ENCODE peak calls at places on chromosomes 12 and 14, in eight cellular contexts. One of them, this sample, is unnamed.

GRCh38 chr12:80565276-80565675 is 121.2 kb downstream of the PTPRQ start:
- DNase-seq in right cardiac atrium: no peak
- DNase-seq in cardiac muscle cell: no peak
- DNase-seq in GM23338: no peak
- DNase-seq in aorta: no peak
- DNase-seq in endodermal cell: no peak
- DNase-seq in Panc1: no peak
- DNase-seq in GM12878: no peak
- DNase-seq in this sample: no peak

GRCh38 chr14:100665518-100666032 is 61.1 kb upstream of the DLK1 start:
- DNase-seq in right cardiac atrium: no peak
- DNase-seq in cardiac muscle cell: no peak
- DNase-seq in GM23338: no peak
- DNase-seq in Panc1: no peak
- DNase-seq in endodermal cell: peak; percentile 46
- DNase-seq in aorta: no peak
- DNase-seq in GM12878: no peak
- DNase-seq in this sample: no peak

GRCh38 chr12:108000111-108000510 is 129.0 kb upstream of the WSCD2 start:
- DNase-seq in GM12878: no peak
- DNase-seq in cardiac muscle cell: no peak
- DNase-seq in GM23338: no peak
- DNase-seq in endodermal cell: no peak
- DNase-seq in aorta: no peak
- DNase-seq in right cardiac atrium: no peak
- DNase-seq in Panc1: no peak
- DNase-seq in this sample: no peak

GRCh38 chr12:69630191-69630590 is 19.5 kb upstream of the LRRC10 start:
- DNase-seq in GM23338: peak; percentile 54
- DNase-seq in Panc1: no peak
- DNase-seq in cardiac muscle cell: no peak
- DNase-seq in endodermal cell: peak; percentile 80
- DNase-seq in aorta: no peak
- DNase-seq in right cardiac atrium: no peak
- DNase-seq in GM12878: no peak
- DNase-seq in this sample: peak; percentile 20

GRCh38 chr12:116587270-116587669 is 28.1 kb downstream of the MAP1LC3B2 start:
- DNase-seq in aorta: no peak
- DNase-seq in GM23338: no peak
- DNase-seq in endodermal cell: no peak
- DNase-seq in GM12878: no peak
- DNase-seq in Panc1: no peak
- DNase-seq in cardiac muscle cell: no peak
- DNase-seq in right cardiac atrium: no peak
- DNase-seq in this sample: no peak

GRCh38 chr12:5232291-5232690 is 188.6 kb downstream of the KCNA5 start:
- DNase-seq in endodermal cell: no peak
- DNase-seq in right cardiac atrium: no peak
- DNase-seq in GM12878: no peak
- DNase-seq in GM23338: no peak
- DNase-seq in cardiac muscle cell: no peak
- DNase-seq in aorta: no peak
- DNase-seq in Panc1: no peak
- DNase-seq in this sample: no peak

GRCh38 chr12:113000433-113000832 is 22.1 kb downstream of the OAS2 start:
- DNase-seq in endodermal cell: no peak
- DNase-seq in aorta: no peak
- DNase-seq in right cardiac atrium: no peak
- DNase-seq in GM12878: no peak
- DNase-seq in Panc1: no peak
- DNase-seq in GM23338: no peak
- DNase-seq in cardiac muscle cell: no peak
- DNase-seq in this sample: no peak

GRCh38 chr12:32569256-32569655 is 109.8 kb upstream of the DNM1L start:
- DNase-seq in aorta: no peak
- DNase-seq in GM12878: no peak
- DNase-seq in cardiac muscle cell: no peak
- DNase-seq in Panc1: no peak
- DNase-seq in endodermal cell: no peak
- DNase-seq in right cardiac atrium: no peak
- DNase-seq in GM23338: no peak
- DNase-seq in this sample: no peak

GRCh38 chr12:24778486-24779304 is 170.2 kb downstream of the BCAT1 start:
- DNase-seq in aorta: no peak
- DNase-seq in cardiac muscle cell: peak; percentile 65
- DNase-seq in Panc1: peak; percentile 10
- DNase-seq in GM12878: peak; percentile 8
- DNase-seq in endodermal cell: no peak
- DNase-seq in GM23338: peak; percentile 77
- DNase-seq in right cardiac atrium: no peak
- DNase-seq in this sample: no peak

GRCh38 chr12:15837141-15837781 is 44.9 kb upstream of the STRAP start:
- DNase-seq in cardiac muscle cell: no peak
- DNase-seq in Panc1: no peak
- DNase-seq in right cardiac atrium: no peak
- DNase-seq in GM12878: no peak
- DNase-seq in aorta: no peak
- DNase-seq in GM23338: no peak
- DNase-seq in endodermal cell: no peak
- DNase-seq in this sample: no peak

GRCh38 chr12:6773662-6774351 is 1.5 kb downstream of the LAG3 start:
- DNase-seq in GM12878: no peak
- DNase-seq in aorta: no peak
- DNase-seq in cardiac muscle cell: peak; percentile 44
- DNase-seq in endodermal cell: peak; percentile 81
- DNase-seq in right cardiac atrium: peak; percentile 53
- DNase-seq in GM23338: peak; percentile 66
- DNase-seq in Panc1: no peak
- DNase-seq in this sample: no peak

GRCh38 chr12:6771509-6772330 is 600 bp upstream of the LAG3 start:
- DNase-seq in Panc1: no peak
- DNase-seq in GM12878: no peak
- DNase-seq in aorta: no peak
- DNase-seq in right cardiac atrium: no peak
- DNase-seq in endodermal cell: no peak
- DNase-seq in cardiac muscle cell: no peak
- DNase-seq in GM23338: no peak
- DNase-seq in this sample: no peak

GRCh38 chr12:6771091-6771495 is 1.2 kb upstream of the LAG3 start:
- DNase-seq in GM23338: no peak
- DNase-seq in cardiac muscle cell: no peak
- DNase-seq in GM12878: no peak
- DNase-seq in endodermal cell: no peak
- DNase-seq in Panc1: no peak
- DNase-seq in aorta: no peak
- DNase-seq in right cardiac atrium: peak; percentile 56
- DNase-seq in this sample: no peak

GRCh38 chr12:6772729-6773661 is 675 bp downstream of the LAG3 start:
- DNase-seq in right cardiac atrium: peak; percentile 35
- DNase-seq in aorta: no peak
- DNase-seq in endodermal cell: peak; percentile 73
- DNase-seq in cardiac muscle cell: no peak
- DNase-seq in Panc1: no peak
- DNase-seq in GM12878: no peak
- DNase-seq in GM23338: no peak
- DNase-seq in this sample: no peak

GRCh38 chr12:6772331-6772695 is at the start of gene LAG3:
- DNase-seq in Panc1: no peak
- DNase-seq in endodermal cell: peak; percentile 62
- DNase-seq in GM12878: no peak
- DNase-seq in right cardiac atrium: peak; percentile 69
- DNase-seq in GM23338: no peak
- DNase-seq in aorta: no peak
- DNase-seq in cardiac muscle cell: no peak
- DNase-seq in this sample: no peak
- H3K4me3 ChIP-seq in Panc1: no peak within 1 kb of the TSS
- H3K4me3 ChIP-seq in endodermal cell: no peak within 1 kb of the TSS
- H3K4me3 ChIP-seq in GM12878: peak within 1 kb of the TSS; percentile 54
- H3K4me3 ChIP-seq in right cardiac atrium: no peak within 1 kb of the TSS
- H3K4me3 ChIP-seq in GM23338: peak within 1 kb of the TSS; percentile 64
- H3K4me3 ChIP-seq in aorta: no peak within 1 kb of the TSS
- H3K4me3 ChIP-seq in cardiac muscle cell: no peak within 1 kb of the TSS
- H3K4me3 ChIP-seq in this sample: peak within 1 kb of the TSS; percentile 31

GRCh38 chr14:24903337-24903736 is 146.6 kb downstream of the STXBP6 start:
- DNase-seq in Panc1: no peak
- DNase-seq in cardiac muscle cell: no peak
- DNase-seq in endodermal cell: no peak
- DNase-seq in right cardiac atrium: no peak
- DNase-seq in aorta: no peak
- DNase-seq in GM12878: no peak
- DNase-seq in GM23338: no peak
- DNase-seq in this sample: no peak

GRCh38 chr14:24895622-24896021 is 154.3 kb downstream of the STXBP6 start:
- DNase-seq in endodermal cell: no peak
- DNase-seq in GM12878: no peak
- DNase-seq in Panc1: no peak
- DNase-seq in aorta: no peak
- DNase-seq in cardiac muscle cell: no peak
- DNase-seq in right cardiac atrium: no peak
- DNase-seq in GM23338: no peak
- DNase-seq in this sample: no peak

GRCh38 chr14:24897793-24898192 is 152.2 kb downstream of the STXBP6 start:
- DNase-seq in GM23338: no peak
- DNase-seq in cardiac muscle cell: no peak
- DNase-seq in right cardiac atrium: no peak
- DNase-seq in aorta: no peak
- DNase-seq in GM12878: no peak
- DNase-seq in endodermal cell: no peak
- DNase-seq in Panc1: no peak
- DNase-seq in this sample: no peak

GRCh38 chr14:24904533-24904932 is 145.4 kb downstream of the STXBP6 start:
- DNase-seq in endodermal cell: no peak
- DNase-seq in GM12878: no peak
- DNase-seq in aorta: no peak
- DNase-seq in cardiac muscle cell: no peak
- DNase-seq in right cardiac atrium: no peak
- DNase-seq in Panc1: no peak
- DNase-seq in GM23338: no peak
- DNase-seq in this sample: no peak

DNA sequence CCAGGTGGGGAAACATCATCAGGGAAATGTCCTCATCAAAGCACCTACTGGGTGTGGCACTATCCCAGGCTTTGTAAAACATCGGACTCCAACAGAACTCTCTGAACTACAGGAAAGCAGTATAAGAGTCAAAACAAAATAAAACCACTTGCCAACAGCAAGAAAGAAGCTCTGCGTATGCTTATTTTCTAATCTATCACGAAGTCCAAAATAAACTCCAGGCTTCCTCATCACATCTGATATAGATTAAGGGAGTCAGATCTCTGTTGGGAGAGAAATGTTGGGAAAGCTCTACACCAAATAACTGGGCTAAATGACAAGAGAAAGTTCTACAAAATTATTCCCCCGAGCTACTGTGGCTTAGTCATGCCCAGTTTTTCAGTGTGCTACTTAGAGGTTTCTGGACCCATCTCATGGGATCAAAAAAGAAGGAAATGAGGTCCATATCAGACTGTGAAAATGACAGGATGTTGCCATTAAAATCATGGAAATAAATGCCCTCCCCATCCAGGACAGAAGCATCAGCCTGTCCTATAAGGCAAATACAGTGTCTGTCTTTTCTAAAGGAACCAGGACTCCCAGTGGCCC is 149.6 kb downstream of the STXBP6 start:
- DNase-seq in aorta: no peak
- DNase-seq in Panc1: no peak
- DNase-seq in GM12878: no peak
- DNase-seq in GM23338: no peak
- DNase-seq in cardiac muscle cell: no peak
- DNase-seq in endodermal cell: no peak
- DNase-seq in right cardiac atrium: no peak
- DNase-seq in this sample: no peak
- H3K27ac ChIP-seq in aorta: no peak overlapping the region
- H3K27ac ChIP-seq in Panc1: no peak overlapping the region
- H3K27ac ChIP-seq in GM12878: no peak overlapping the region
- H3K27ac ChIP-seq in GM23338: no peak overlapping the region
- H3K27ac ChIP-seq in cardiac muscle cell: no peak overlapping the region
- H3K27ac ChIP-seq in endodermal cell: no peak overlapping the region
- H3K27ac ChIP-seq in right cardiac atrium: peak overlapping the region; percentile 18
- H3K27ac ChIP-seq in this sample: no peak overlapping the region

GRCh38 chr14:74463697-74464096 is 29.4 kb downstream of the NPC2 start:
- DNase-seq in cardiac muscle cell: no peak
- DNase-seq in GM12878: no peak
- DNase-seq in aorta: no peak
- DNase-seq in Panc1: no peak
- DNase-seq in right cardiac atrium: no peak
- DNase-seq in endodermal cell: no peak
- DNase-seq in GM23338: no peak
- DNase-seq in this sample: no peak

GRCh38 chr14:74462993-74463392 is 30.1 kb downstream of the NPC2 start:
- DNase-seq in cardiac muscle cell: no peak
- DNase-seq in GM23338: no peak
- DNase-seq in endodermal cell: peak; percentile 25
- DNase-seq in Panc1: no peak
- DNase-seq in GM12878: no peak
- DNase-seq in aorta: no peak
- DNase-seq in right cardiac atrium: no peak
- DNase-seq in this sample: no peak

GRCh38 chr14:74468513-74468912 is 24.6 kb downstream of the NPC2 start:
- DNase-seq in endodermal cell: peak; percentile 19
- DNase-seq in GM12878: no peak
- DNase-seq in GM23338: no peak
- DNase-seq in cardiac muscle cell: no peak
- DNase-seq in aorta: no peak
- DNase-seq in Panc1: no peak
- DNase-seq in right cardiac atrium: no peak
- DNase-seq in this sample: no peak

GRCh38 chr14:74465335-74465734 is 27.8 kb downstream of the NPC2 start:
- DNase-seq in GM23338: no peak
- DNase-seq in endodermal cell: no peak
- DNase-seq in GM12878: no peak
- DNase-seq in right cardiac atrium: no peak
- DNase-seq in cardiac muscle cell: no peak
- DNase-seq in Panc1: no peak
- DNase-seq in aorta: no peak
- DNase-seq in this sample: no peak

GRCh38 chr14:74464785-74465184 is 28.3 kb downstream of the NPC2 start:
- DNase-seq in Panc1: no peak
- DNase-seq in GM23338: no peak
- DNase-seq in endodermal cell: no peak
- DNase-seq in aorta: no peak
- DNase-seq in cardiac muscle cell: no peak
- DNase-seq in GM12878: no peak
- DNase-seq in right cardiac atrium: no peak
- DNase-seq in this sample: no peak
- H3K27me3 ChIP-seq in Panc1: no peaks in the 10 kb centered on the region
- H3K27me3 ChIP-seq in GM23338: no peaks in the 10 kb centered on the region
- H3K27me3 ChIP-seq in endodermal cell: no peaks in the 10 kb centered on the region
- H3K27me3 ChIP-seq in aorta: no peaks in the 10 kb centered on the region
- H3K27me3 ChIP-seq in cardiac muscle cell: no peaks in the 10 kb centered on the region
- H3K27me3 ChIP-seq in GM12878: peaks cover 5% of the 10 kb centered on the region
- H3K27me3 ChIP-seq in right cardiac atrium: no peaks in the 10 kb centered on the region
- H3K27me3 ChIP-seq in this sample: no peaks in the 10 kb centered on the region

GRCh38 chr12:102642199-102642598 is 161.8 kb upstream of the IGF1 start:
- DNase-seq in right cardiac atrium: no peak
- DNase-seq in Panc1: no peak
- DNase-seq in endodermal cell: no peak
- DNase-seq in GM12878: no peak
- DNase-seq in cardiac muscle cell: no peak
- DNase-seq in GM23338: no peak
- DNase-seq in aorta: no peak
- DNase-seq in this sample: no peak

GRCh38 chr12:102643871-102644551 is 163.6 kb upstream of the IGF1 start:
- DNase-seq in endodermal cell: no peak
- DNase-seq in aorta: no peak
- DNase-seq in Panc1: no peak
- DNase-seq in right cardiac atrium: no peak
- DNase-seq in GM23338: no peak
- DNase-seq in cardiac muscle cell: no peak
- DNase-seq in GM12878: no peak
- DNase-seq in this sample: no peak

GRCh38 chr12:102645968-102646367 is 165.6 kb upstream of the IGF1 start:
- DNase-seq in cardiac muscle cell: no peak
- DNase-seq in Panc1: no peak
- DNase-seq in aorta: no peak
- DNase-seq in right cardiac atrium: no peak
- DNase-seq in GM12878: no peak
- DNase-seq in endodermal cell: no peak
- DNase-seq in GM23338: no peak
- DNase-seq in this sample: no peak
- H3K4me3 ChIP-seq in cardiac muscle cell: no peak overlapping the region
- H3K4me3 ChIP-seq in Panc1: no peak overlapping the region
- H3K4me3 ChIP-seq in aorta: no peak overlapping the region
- H3K4me3 ChIP-seq in right cardiac atrium: no peak overlapping the region
- H3K4me3 ChIP-seq in GM12878: no peak overlapping the region
- H3K4me3 ChIP-seq in endodermal cell: no peak overlapping the region
- H3K4me3 ChIP-seq in GM23338: no peak overlapping the region
- H3K4me3 ChIP-seq in this sample: no peak overlapping the region